ENCODE peak calls at places on chromosomes 4 and X, in four cellular contexts. N, A, P and S are unnamed samples.

GRCh38 chr4:80077639-80078038 is 4.6 kb upstream of the ANTXR2 start:
- DNase-seq in P (no peak), N (no peak), A (peak; percentile 14), S (no peak)

GRCh38 chr4:109921384-109921808 is 8.7 kb downstream of the EGF start:
- DNase-seq in P (no peak), A (no peak), N (no peak), S (no peak)

GRCh38 chr4:52751349-52751911 is at the start of gene ERVMER34-1:
- DNase-seq in P (no peak), A (no peak), N (no peak), S (no peak)

GRCh38 chrX:46648660-46649059 is 75.1 kb downstream of the CHST7 start:
- DNase-seq in P (no peak), N (no peak), A (no peak), S (no peak)

GRCh38 chr4:103272174-103272573 is 74.0 kb upstream of the CENPE start:
- DNase-seq in N (no peak), A (no peak), P (no peak), S (no peak)

GRCh38 chrX:119622356-119623232 is 16.4 kb upstream of the NKRF start:
- DNase-seq in A (no peak), N (no peak), P (no peak), S (no peak)

GRCh38 chr4:76772498-76773106 is 125.3 kb downstream of the SOWAHB start:
- DNase-seq in P (no peak), N (no peak), A (no peak), S (no peak)

GRCh38 chr4:11428701-11429571 is at the start of gene HS3ST1:
- DNase-seq in N (peak; percentile 61), A (no peak), P (no peak), S (no peak)

GRCh38 chr4:169225058-169225751 is 45.6 kb downstream of the SH3RF1 start:
- DNase-seq in A (no peak), N (no peak), P (no peak), S (no peak)

GRCh38 chrX:20414781-20415445 is 148.2 kb upstream of the RPS6KA3 start:
- DNase-seq in A (no peak), N (peak; percentile 10), P (no peak), S (no peak)

GRCh38 chr4:154740462-154740861 is 3.3 kb upstream of the LRAT start:
- DNase-seq in N (no peak), P (no peak), A (no peak), S (no peak)

GRCh38 chr4:73815145-73815544 is 21.3 kb upstream of the CXCL6 start:
- DNase-seq in A (no peak), N (no peak), P (no peak), S (no peak)

GRCh38 chr4:2796261-2797187 is 3.6 kb downstream of the SH3BP2 start:
- DNase-seq in A (no peak), N (no peak), P (no peak), S (no peak)

GRCh38 chrX:110248582-110248981 is 69.3 kb downstream of the AMMECR1 start:
- DNase-seq in A (no peak), P (no peak), N (no peak), S (no peak)

GRCh38 chr4:76315267-76315918 is 8.9 kb downstream of the STBD1 start:
- DNase-seq in P (no peak), A (no peak), N (no peak), S (no peak)